ENCODE peak calls at places on chromosomes 3 and 15, in six cellular contexts. P is fibroblast of lung, S is uterus, A is IMR-90, Y is MM.1S, G is heart left ventricle. Q is an unnamed sample.

GRCh38 chr3:174202146-174202545 is 657.0 kb upstream of the NAALADL2 start:
- DNase-seq in Y (no peak), P (no peak), S (no peak), G (no peak), A (no peak), Q (no peak)

GRCh38 chr15:63677778-63678177 is 80.6 kb downstream of the FBXL22 start:
- DNase-seq in S (no peak), Y (no peak), P (no peak), G (peak), A (no peak), Q (no peak)

GRCh38 chr3:105837947-105838346 is 30.9 kb downstream of the CBLB start:
- DNase-seq in S (no peak), Y (no peak), A (no peak), G (no peak), P (no peak), Q (no peak)

GRCh38 chr15:75456710-75457109 is 5.2 kb upstream of the SIN3A start:
- DNase-seq in S (no peak), Y (no peak), G (no peak), A (peak), P (peak), Q (no peak)

GRCh38 chr3:161914703-161915102 is 418.1 kb downstream of the OTOL1 start:
- DNase-seq in G (peak), A (peak), P (peak), S (peak), Y (peak), Q (no peak)

GRCh38 chr3:196080997-196081833 is 675 bp downstream of the TFRC start:
- DNase-seq in A (peak), P (peak), S (peak), G (peak), Y (peak), Q (peak)

GRCh38 chr3:53191836-53192480 is 30.9 kb downstream of the PRKCD start:
- DNase-seq in A (no peak), Y (no peak), P (no peak), G (no peak), S (no peak), Q (no peak)

GRCh38 chr15:63191895-63192603 is 2.6 kb downstream of the RAB8B start:
- DNase-seq in P (no peak), A (no peak), S (no peak), G (no peak), Y (peak), Q (no peak)

GRCh38 chr3:49271047-49271446 is 6.0 kb downstream of the C3orf62 start:
- DNase-seq in Y (no peak), G (no peak), A (no peak), S (no peak), P (no peak), Q (no peak)

GRCh38 chr3:36257117-36257516 is 123.2 kb upstream of the STAC start:
- DNase-seq in A (no peak), S (no peak), Y (no peak), G (no peak), P (no peak), Q (no peak)

GRCh38 chr3:158912621-158913020 is 110.8 kb downstream of the MFSD1 start:
- DNase-seq in A (no peak), S (no peak), G (no peak), Y (no peak), P (peak), Q (no peak)

GRCh38 chr3:198071602-198072285 is 111.7 kb downstream of the LMLN start:
- DNase-seq in Y (no peak), P (peak), S (no peak), A (peak), G (no peak), Q (no peak)

GRCh38 chr3:146640955-146641867 is 36.1 kb upstream of the PLSCR5 start:
- DNase-seq in G (no peak), S (no peak), Y (peak), P (peak), A (peak), Q (no peak)

GRCh38 chr15:70215951-70216350 is 118.2 kb upstream of the TLE3 start:
- DNase-seq in G (no peak), S (no peak), A (no peak), Y (no peak), P (no peak), Q (no peak)

GRCh38 chr3:33911525-33912322 is 113.3 kb downstream of the PDCD6IP start:
- DNase-seq in A (peak), P (peak), Y (no peak), S (no peak), G (no peak), Q (no peak)

GRCh38 chr3:32725721-32726120 is 40.7 kb downstream of the CNOT10 start:
- DNase-seq in A (peak), G (no peak), Y (no peak), P (no peak), S (no peak), Q (no peak)

GRCh38 chr3:13377021-13377420 is 43.1 kb downstream of the NUP210 start:
- DNase-seq in A (no peak), Y (no peak), S (no peak), G (no peak), P (no peak), Q (no peak)

GRCh38 chr3:194370753-194371152 is 1.2 kb upstream of the LRRC15 start:
- DNase-seq in G (no peak), S (no peak), A (no peak), P (peak), Y (no peak), Q (no peak)

GRCh38 chr3:33128706-33129105 is 14.9 kb downstream of the CRTAP start:
- DNase-seq in A (peak), G (no peak), P (no peak), S (no peak), Y (no peak), Q (no peak)

GRCh38 chr15:55990986-55991385 is 2.4 kb downstream of the NEDD4 start:
- DNase-seq in G (no peak), S (no peak), P (no peak), A (no peak), Y (no peak), Q (no peak)

GRCh38 chr15:68379759-68380290 is 52.1 kb downstream of the ITGA11 start:
- DNase-seq in P (no peak), G (peak), Y (peak), S (no peak), A (peak), Q (peak)

GRCh38 chr3:188280627-188281026 is 126.7 kb downstream of the LPP start:
- DNase-seq in A (peak), Y (no peak), S (no peak), P (peak), G (no peak), Q (no peak)

GRCh38 chr15:67854358-67854757 is 14.5 kb upstream of the RNU6-1 start:
- DNase-seq in P (no peak), Y (no peak), G (no peak), S (no peak), A (no peak), Q (no peak)

GRCh38 chr3:129001101-129001816 is at the start of gene EFCC1:
- DNase-seq in A (no peak), Y (no peak), G (peak), S (peak), P (peak), Q (no peak)

GRCh38 chr3:113912551-113913246 is 35.1 kb upstream of the ZDHHC23 start:
- DNase-seq in Y (peak), P (peak), A (peak), S (peak), G (no peak), Q (no peak)

GRCh38 chr15:42090375-42090774 is 4.0 kb downstream of the PLA2G4D start:
- DNase-seq in S (no peak), A (no peak), P (no peak), G (no peak), Y (no peak), Q (no peak)

GRCh38 chr3:18047052-18047451 is 304.6 kb upstream of the TBC1D5 start:
- DNase-seq in S (no peak), G (no peak), Y (no peak), P (no peak), A (no peak), Q (no peak)

GRCh38 chr15:69468241-69469121 is 15.9 kb downstream of the RPLP1 start:
- DNase-seq in P (peak), Y (no peak), A (peak), G (no peak), S (no peak), Q (no peak)

GRCh38 chr15:53462631-53463030 is 296.8 kb downstream of the WDR72 start:
- DNase-seq in S (no peak), P (no peak), Y (no peak), A (no peak), G (no peak), Q (no peak)

GRCh38 chr15:73928241-73928579 is 1.9 kb downstream of the LOXL1 start:
- DNase-seq in P (no peak), A (no peak), S (no peak), Y (no peak), G (no peak), Q (no peak)
- H3K4me3 ChIP-seq in P (peak), A (peak), S (peak), Y (peak), G (peak), Q (peak)

GRCh38 chr15:40702077-40702476 is 7.1 kb downstream of the RAD51 start:
- DNase-seq in G (no peak), S (no peak), A (peak), P (no peak), Y (peak), Q (no peak)
- TF ChIP-seq CTCF in G (no peak), S (no peak), A (peak), P (no peak), Y (peak), Q (no peak)

GRCh38 chr3:26089249-26089648 is 299.4 kb downstream of the OXSM start:
- DNase-seq in Y (no peak), G (no peak), P (no peak), A (no peak), S (no peak), Q (no peak)

GRCh38 chr3:26087751-26088150 is 297.9 kb downstream of the OXSM start:
- DNase-seq in G (no peak), S (no peak), P (no peak), Y (no peak), A (no peak), Q (no peak)

GRCh38 chr3:26090589-26090988 is 300.7 kb downstream of the OXSM start:
- DNase-seq in P (no peak), Y (no peak), S (no peak), A (no peak), G (no peak), Q (no peak)

GRCh38 chr3:26091096-26091495 is 301.2 kb downstream of the OXSM start:
- DNase-seq in S (no peak), P (no peak), G (no peak), Y (no peak), A (no peak), Q (no peak)
- H3K27ac ChIP-seq in S (no peak), P (no peak), G (no peak), Y (no peak), A (no peak), Q (no peak)

GRCh38 chr15:29140475-29141172 is 129.0 kb downstream of the NSMCE3 start:
- DNase-seq in G (no peak), S (no peak), P (no peak), A (no peak), Y (no peak), Q (peak)

GRCh38 chr15:29141908-29142747 is 127.5 kb downstream of the NSMCE3 start:
- DNase-seq in Y (no peak), S (no peak), A (no peak), P (peak), G (no peak), Q (peak)

GRCh38 chr15:29139540-29140459 is 129.8 kb downstream of the NSMCE3 start:
- DNase-seq in A (peak), P (no peak), Y (peak), S (no peak), G (peak), Q (peak)

GRCh38 chr15:29143293-29143692 is 126.3 kb downstream of the NSMCE3 start:
- DNase-seq in G (no peak), S (no peak), A (no peak), P (no peak), Y (no peak), Q (peak)

GRCh38 chr15:29141206-29141907 is 128.3 kb downstream of the NSMCE3 start:
- DNase-seq in A (no peak), P (peak), G (no peak), Y (no peak), S (no peak), Q (peak)
- H3K4me3 ChIP-seq in A (no peak), P (no peak), G (no peak), Y (no peak), S (no peak), Q (no peak)

GRCh38 chr3:100588251-100588650 is 21.1 kb upstream of the ADGRG7 start:
- DNase-seq in G (no peak), P (no peak), S (no peak), Y (no peak), A (no peak), Q (no peak)

GRCh38 chr3:100591411-100591810 is 18.0 kb upstream of the ADGRG7 start:
- DNase-seq in S (no peak), A (no peak), Y (no peak), G (no peak), P (no peak), Q (no peak)

GRCh38 chr3:100590114-100590839 is 19.1 kb upstream of the ADGRG7 start:
- DNase-seq in P (peak), Y (peak), G (peak), A (peak), S (peak), Q (no peak)

GRCh38 chr3:100586832-100587231 is 22.6 kb upstream of the ADGRG7 start:
- DNase-seq in A (no peak), S (no peak), Y (no peak), P (no peak), G (no peak), Q (no peak)

GRCh38 chr3:100590840-100591147 is 18.6 kb upstream of the ADGRG7 start:
- DNase-seq in A (no peak), P (no peak), S (no peak), Y (no peak), G (no peak), Q (no peak)
- TF ChIP-seq CTCF in A (no peak), P (no peak), S (no peak), Y (no peak), G (no peak), Q (no peak)

DNA sequence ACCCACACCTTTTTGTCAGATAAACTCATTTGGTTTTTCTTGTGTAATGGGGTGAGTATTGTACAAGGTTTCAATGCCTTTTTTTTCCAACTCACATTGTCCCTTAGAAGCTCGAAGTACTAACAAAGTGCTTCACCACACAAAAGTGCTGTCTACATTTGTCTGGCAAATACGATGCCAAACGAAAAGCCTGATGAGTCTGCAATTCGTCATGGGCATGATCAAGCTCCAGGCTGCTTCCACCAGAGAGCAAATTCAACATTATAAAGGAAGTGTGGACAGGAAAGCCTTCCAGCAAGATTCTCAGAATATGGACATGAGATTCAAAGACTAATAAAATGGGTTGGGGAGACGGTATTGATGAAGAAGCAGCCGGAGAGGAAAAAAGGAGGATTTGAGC is 495.0 kb downstream of the FHIT start:
- DNase-seq in A (no peak), G (no peak), Y (no peak), P (peak), S (no peak), Q (no peak)
- H3K27ac ChIP-seq in A (no peak), G (no peak), Y (no peak), P (no peak), S (no peak), Q (no peak)

GRCh38 chr3:111669926-111670630 is 74.9 kb upstream of the ZBED2 start:
- DNase-seq in P (peak), A (peak), G (no peak), Y (no peak), S (no peak), Q (no peak)
- H3K4me3 ChIP-seq in P (no peak), A (no peak), G (no peak), Y (no peak), S (no peak), Q (no peak)

GRCh38 chr15:45429974-45430792 is 51.8 kb upstream of the GATM start:
- DNase-seq in P (peak), S (peak), A (peak), G (peak), Y (peak), Q (no peak)

GRCh38 chr15:45428491-45428890 is 50.1 kb upstream of the GATM start:
- DNase-seq in G (no peak), A (no peak), Y (no peak), P (no peak), S (no peak), Q (no peak)

GRCh38 chr15:45427085-45427484 is 48.7 kb upstream of the GATM start:
- DNase-seq in S (no peak), Y (no peak), A (no peak), G (no peak), P (no peak), Q (no peak)

GRCh38 chr15:45424429-45424828 is 46.1 kb upstream of the GATM start:
- DNase-seq in Y (no peak), A (no peak), G (no peak), S (no peak), P (no peak), Q (no peak)

GRCh38 chr15:45425135-45425534 is 46.8 kb upstream of the GATM start:
- DNase-seq in P (peak), S (no peak), Y (no peak), A (peak), G (no peak), Q (no peak)
- TF ChIP-seq CTCF in P (no peak), S (no peak), Y (no peak), A (no peak), G (no peak), Q (no peak)

GRCh38 chr15:47246317-47246716 is 471.0 kb upstream of the SEMA6D start:
- DNase-seq in A (peak), S (no peak), Y (no peak), P (no peak), G (no peak), Q (no peak)
- H3K27ac ChIP-seq in A (no peak), S (no peak), Y (no peak), P (no peak), G (no peak), Q (no peak)

Q was measured in coronary artery.